ENCODE peak calls at places on chromosomes 1 and 21, in ten cellular contexts. K, V, Y, L, R, F, S, Z, M and A are unnamed samples.
A peak's percentile ranks its signal among the peaks of the same experiment; 100 is the strongest.

GRCh38 chr1:152410599-152410998 is 3.5 kb downstream of the CRNN start:
- DNase-seq in M (no peak), Z (no peak), V (no peak), Y (peak; percentile 63), S (peak; percentile 75), K (no peak), L (no peak), R (no peak), F (peak; percentile 10), A (no peak)

GRCh38 chr1:225511828-225512381 is 84.1 kb upstream of the LBR start:
- DNase-seq in V (no peak), Z (no peak), F (no peak), S (no peak), R (no peak), M (no peak), L (no peak), K (no peak), Y (no peak), A (no peak)

GRCh38 chr1:216566809-216567208 is 143.6 kb upstream of the USH2A start:
- DNase-seq in M (no peak), R (no peak), K (no peak), L (no peak), F (peak; percentile 35), Y (peak; percentile 24), S (no peak), V (no peak), Z (no peak), A (no peak)

GRCh38 chr1:115123116-115123515 is 33.8 kb upstream of the TSPAN2 start:
- DNase-seq in S (no peak), Z (no peak), V (no peak), L (no peak), M (no peak), R (no peak), Y (no peak), K (no peak), F (peak; percentile 40), A (no peak)

GRCh38 chr1:238962941-238963340 is 423.4 kb upstream of the CHRM3 start:
- DNase-seq in K (no peak), Y (no peak), V (no peak), S (no peak), M (no peak), L (no peak), Z (no peak), R (no peak), F (no peak), A (no peak)

GRCh38 chr1:48761986-48762385 is 14.7 kb downstream of the BEND5 start:
- DNase-seq in F (peak; percentile 47), K (no peak), V (no peak), M (peak; percentile 24), Y (no peak), Z (no peak), S (no peak), R (no peak), L (no peak), A (no peak)

GRCh38 chr1:196623079-196623478 is 14.8 kb upstream of the KCNT2 start:
- DNase-seq in V (no peak), F (no peak), S (no peak), R (no peak), M (no peak), L (no peak), Y (no peak), K (no peak), Z (no peak), A (no peak)

GRCh38 chr1:38009088-38009840 is 3.3 kb upstream of the UTP11 start:
- DNase-seq in L (no peak), Z (no peak), R (no peak), Y (peak; percentile 46), V (no peak), F (peak; percentile 89), M (no peak), S (peak; percentile 19), K (no peak), A (no peak)

GRCh38 chr1:221394011-221394544 is 347.8 kb downstream of the DUSP10 start:
- DNase-seq in K (peak; percentile 27), S (no peak), Y (no peak), F (peak; percentile 80), M (no peak), L (no peak), V (no peak), R (no peak), Z (no peak), A (no peak)

GRCh38 chr1:240126821-240127220 is 35.1 kb downstream of the FMN2 start:
- DNase-seq in Y (no peak), M (no peak), S (no peak), L (no peak), Z (no peak), R (no peak), K (no peak), F (no peak), V (no peak), A (no peak)

GRCh38 chr1:20426923-20427322 is 59.1 kb downstream of the CAMK2N1 start:
- DNase-seq in S (no peak), V (no peak), M (no peak), Z (no peak), F (peak; percentile 89), Y (no peak), L (no peak), R (no peak), K (no peak), A (no peak)

GRCh38 chr1:220135755-220136154 is 41.8 kb downstream of the IARS2 start:
- DNase-seq in S (no peak), M (no peak), V (no peak), F (no peak), R (no peak), L (no peak), Z (no peak), Y (no peak), K (no peak), A (no peak)

GRCh38 chr21:20998456-20998789 is 214 bp downstream of the NCAM2 start:
- DNase-seq in L (no peak), Y (no peak), M (no peak), S (no peak), R (no peak), Z (no peak), V (no peak), K (no peak), F (no peak), A (no peak)

DNA sequence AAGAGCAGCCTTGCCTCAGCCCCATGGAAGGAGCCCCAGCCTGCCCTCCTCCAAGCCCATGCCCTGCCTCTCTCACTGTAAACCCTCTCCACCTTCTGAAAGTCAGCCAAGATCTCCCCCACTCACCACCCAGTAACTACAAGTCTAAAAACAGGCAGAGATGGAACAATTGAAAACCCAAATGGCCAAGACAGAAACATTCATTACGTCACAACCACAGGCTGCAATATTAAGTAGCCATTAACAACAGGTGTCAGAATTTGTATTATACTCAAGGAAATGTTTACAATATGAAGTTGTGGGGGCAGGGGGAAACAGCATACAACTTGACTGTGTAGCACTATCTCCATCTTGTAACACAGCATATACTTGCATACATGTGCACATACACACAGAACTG is 2.4 kb downstream of the IRF6 start:
- DNase-seq in M (no peak), S (no peak), F (no peak), R (no peak), K (no peak), Z (no peak), V (no peak), Y (no peak), L (no peak), A (no peak)
- H3K4me3 ChIP-seq in M (no peak overlapping the region), S (no peak overlapping the region), F (no peak overlapping the region), R (no peak overlapping the region), K (no peak overlapping the region), Z (no peak overlapping the region), V (no peak overlapping the region), Y (no peak overlapping the region), L (no peak overlapping the region), A (no peak overlapping the region)

DNA sequence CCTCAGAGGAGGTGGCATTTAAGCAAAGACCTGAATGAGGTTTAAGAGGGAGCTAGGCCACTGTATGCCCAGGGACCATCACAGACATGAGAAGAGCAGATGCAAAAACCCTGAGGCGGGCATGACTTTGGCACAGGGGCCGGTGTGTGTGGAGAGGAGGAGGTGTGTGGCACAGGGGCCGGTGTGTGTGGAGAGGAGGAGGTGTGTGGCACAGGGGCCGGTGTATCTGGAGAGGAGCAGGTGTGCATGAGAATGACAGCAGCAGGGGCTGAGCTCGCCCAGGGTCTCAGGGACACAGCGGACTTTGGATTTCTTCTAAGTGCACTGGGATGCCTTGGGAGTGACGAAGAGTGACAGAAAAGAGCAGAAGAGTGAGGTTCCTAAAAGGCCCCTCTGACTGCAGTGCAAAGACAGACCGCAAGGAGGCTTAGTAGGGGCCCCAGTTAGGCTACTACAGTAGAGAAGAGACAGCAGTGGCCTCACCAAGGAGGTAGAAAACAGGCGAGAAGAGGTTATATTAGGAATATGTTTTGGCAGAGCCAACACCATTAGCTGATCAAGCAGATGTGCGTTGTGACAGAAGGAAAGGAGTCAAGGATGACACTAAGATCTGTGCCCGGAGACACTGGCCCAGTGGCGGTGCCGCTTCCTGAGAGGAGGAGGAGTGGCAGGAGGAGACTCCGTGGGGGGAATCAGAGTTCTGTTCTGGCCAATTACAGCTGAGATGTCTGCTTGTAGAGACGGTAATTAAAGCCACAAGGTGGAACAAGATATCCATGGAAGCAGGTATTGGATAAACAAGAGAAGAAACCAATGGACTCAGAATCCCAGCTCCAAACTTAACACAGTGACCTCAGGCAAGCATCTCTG is 18.4 kb downstream of the ZBTB17 start:
- DNase-seq in Z (peak; percentile 35), R (no peak), S (no peak), V (no peak), K (no peak), F (no peak), Y (peak; percentile 86), L (no peak), M (no peak), A (no peak)
- TF ChIP-seq CTCF in Z (no peak), R (no peak), S (no peak), V (peak; percentile 29), K (no peak), F (peak; percentile 61), Y (peak; percentile 60), L (no peak), M (no peak), A (peak; percentile 63)

DNA sequence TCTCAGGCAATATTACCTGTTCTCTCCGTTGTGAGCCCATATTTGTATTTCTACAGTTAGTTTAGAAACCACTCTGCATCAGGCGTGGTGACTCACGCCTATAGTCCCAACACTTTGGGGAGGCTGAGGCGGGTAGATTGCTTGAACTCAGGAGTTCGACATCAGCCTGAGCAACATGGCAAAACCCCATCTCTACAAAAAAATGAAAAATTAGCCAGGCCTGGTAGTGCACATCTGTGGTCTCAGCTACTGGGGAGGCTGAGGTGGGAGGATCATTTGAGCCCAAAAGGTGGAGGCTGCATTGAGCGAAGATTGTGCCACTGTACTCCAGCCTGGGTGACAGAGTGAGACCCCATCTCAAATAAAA is 19.7 kb upstream of the ID3 start:
- DNase-seq in K (no peak), F (no peak), S (no peak), M (no peak), Y (no peak), L (no peak), Z (no peak), V (no peak), R (no peak), A (no peak)
- H3K4me3 ChIP-seq in K (no peak overlapping the region), F (no peak overlapping the region), S (no peak overlapping the region), M (no peak overlapping the region), Y (no peak overlapping the region), L (no peak overlapping the region), Z (no peak overlapping the region), V (no peak overlapping the region), R (no peak overlapping the region), A (no peak overlapping the region)

DNA sequence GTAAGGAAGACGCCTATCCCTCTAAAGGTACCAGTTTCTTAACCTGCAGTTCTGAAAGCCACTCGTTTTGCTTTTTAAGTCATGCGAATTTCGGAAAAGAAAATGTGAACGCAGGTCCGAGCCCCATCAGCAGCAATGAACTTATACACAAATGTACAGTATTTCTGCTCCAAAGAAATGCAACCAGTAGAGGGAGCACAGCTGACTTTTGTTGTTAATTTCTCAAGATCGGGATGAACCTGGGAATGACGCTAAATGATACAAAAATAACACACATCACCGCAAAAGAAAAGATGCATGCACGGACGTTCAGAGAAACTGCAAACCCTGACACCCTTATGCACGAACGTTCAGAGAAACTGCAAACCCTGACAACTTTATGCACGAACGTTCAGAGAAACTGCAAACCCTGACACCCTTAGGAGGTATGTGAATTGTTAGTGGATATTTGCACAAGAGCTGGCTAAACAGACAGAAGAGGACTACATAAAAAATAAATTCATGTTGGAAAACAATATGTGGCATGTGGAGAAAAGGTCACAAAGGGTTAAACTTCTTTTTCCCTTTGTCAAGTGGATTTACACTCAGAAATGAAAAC is 3.5 kb upstream of the TIAM1 start:
- DNase-seq in L (no peak), Z (no peak), M (no peak), Y (peak; percentile 35), S (no peak), V (no peak), K (no peak), F (peak; percentile 50), R (no peak), A (no peak)
- TF ChIP-seq CTCF in L (no peak), Z (no peak), M (no peak), Y (peak; percentile 54), S (peak; percentile 52), V (peak; percentile 73), K (peak; percentile 32), F (peak; percentile 67), R (peak; percentile 28), A (peak; percentile 22)